ENCODE peak calls at places on chromosomes 1 and 21, in ten cellular contexts. A is PC-9; R is WTC11; S is HFF-Myc; U is left ventricle myocardium inferior; Z is upper lobe of left lung; F is CD4-positive, alpha-beta T cell; W is AG04449; Q is bronchial epithelial cell; C is breast epithelium. T is an unnamed sample.

GRCh38 chr1:246219508-246220030 is 287.5 kb downstream of the SMYD3 start:
- DNase-seq in A (no peak), R (no peak), S (peak), U (no peak), Z (no peak), F (no peak), W (no peak), Q (peak), C (no peak), T (no peak)

GRCh38 chr1:48214820-48215219 is 7.7 kb upstream of the SLC5A9 start:
- DNase-seq in A (no peak), R (no peak), S (no peak), U (no peak), Z (peak), F (no peak), W (no peak), Q (no peak), C (peak), T (no peak)

GRCh38 chr1:231828182-231828920 is 201.8 kb downstream of the DISC1 start:
- DNase-seq in A (peak), R (no peak), S (peak), U (no peak), Z (no peak), F (no peak), W (peak), Q (peak), C (no peak), T (no peak)

GRCh38 chr1:239545466-239545865 is 159.1 kb downstream of the CHRM3 start:
- DNase-seq in A (no peak), R (no peak), S (no peak), U (no peak), Z (no peak), F (no peak), W (no peak), Q (no peak), C (no peak), T (no peak)

GRCh38 chr1:245544236-245544635 is 389.5 kb downstream of the KIF26B start:
- DNase-seq in A (no peak), R (no peak), S (no peak), U (no peak), Z (no peak), F (no peak), W (no peak), Q (no peak), C (no peak), T (no peak)

GRCh38 chr1:225482489-225482950 is 54.7 kb upstream of the LBR start:
- DNase-seq in A (no peak), R (no peak), S (no peak), U (no peak), Z (peak), F (no peak), W (peak), Q (no peak), C (no peak), T (no peak)

GRCh38 chr1:63828322-63829044 is 54.7 kb downstream of the ROR1 start:
- DNase-seq in A (no peak), R (no peak), S (no peak), U (no peak), Z (no peak), F (no peak), W (no peak), Q (no peak), C (no peak), T (no peak)

GRCh38 chr1:1541956-1542765 is 1.7 kb upstream of the TMEM240 start:
- DNase-seq in A (no peak), R (no peak), S (no peak), U (no peak), Z (no peak), F (no peak), W (no peak), Q (no peak), C (no peak), T (no peak)

GRCh38 chr21:21063828-21064227 is 65.6 kb downstream of the NCAM2 start:
- DNase-seq in A (no peak), R (no peak), S (no peak), U (no peak), Z (no peak), F (no peak), W (no peak), Q (no peak), C (no peak), T (no peak)

GRCh38 chr1:64623750-64624445 is 121.0 kb upstream of the RAVER2 start:
- DNase-seq in A (peak), R (no peak), S (peak), U (no peak), Z (no peak), F (no peak), W (peak), Q (peak), C (no peak), T (no peak)

GRCh38 chr21:38847556-38847955 is 41.8 kb downstream of the ETS2 start:
- DNase-seq in A (no peak), R (no peak), S (no peak), U (no peak), Z (no peak), F (no peak), W (no peak), Q (peak), C (no peak), T (peak)

GRCh38 chr21:46065215-46065992 is 32.5 kb upstream of the COL6A2 start:
- DNase-seq in A (no peak), R (no peak), S (no peak), U (peak), Z (no peak), F (no peak), W (no peak), Q (no peak), C (peak), T (peak)

GRCh38 chr1:29156543-29157268 is 25.0 kb downstream of the SRSF4 start:
- DNase-seq in A (no peak), R (no peak), S (no peak), U (no peak), Z (no peak), F (no peak), W (no peak), Q (no peak), C (no peak), T (peak)

GRCh38 chr21:45768741-45769049 is 125.2 kb downstream of the PCBP3 start:
- DNase-seq in A (no peak), R (no peak), S (no peak), U (no peak), Z (no peak), F (no peak), W (no peak), Q (no peak), C (no peak), T (no peak)

GRCh38 chr1:32215629-32216505 is 6.3 kb downstream of the TMEM234 start:
- DNase-seq in A (peak), R (peak), S (no peak), U (peak), Z (peak), F (peak), W (no peak), Q (peak), C (peak), T (no peak)

GRCh38 chr1:185080425-185080824 is 35.1 kb downstream of the RNF2 start:
- DNase-seq in A (no peak), R (no peak), S (no peak), U (no peak), Z (no peak), F (no peak), W (no peak), Q (no peak), C (no peak), T (no peak)

GRCh38 chr1:32871364-32872188 is 864 bp upstream of the FNDC5 start:
- DNase-seq in A (no peak), R (no peak), S (no peak), U (no peak), Z (no peak), F (no peak), W (no peak), Q (no peak), C (no peak), T (no peak)

GRCh38 chr21:41767606-41768370 is 936 bp upstream of the RIPK4 start:
- DNase-seq in A (no peak), R (peak), S (no peak), U (no peak), Z (no peak), F (no peak), W (no peak), Q (peak), C (no peak), T (no peak)

GRCh38 chr1:4603317-4604110 is 50.9 kb upstream of the AJAP1 start:
- DNase-seq in A (no peak), R (no peak), S (no peak), U (no peak), Z (peak), F (no peak), W (no peak), Q (peak), C (peak), T (no peak)

GRCh38 chr1:26349196-26349885 is 4.6 kb downstream of the CRYBG2 start:
- DNase-seq in A (peak), R (no peak), S (no peak), U (no peak), Z (no peak), F (no peak), W (peak), Q (peak), C (no peak), T (no peak)

GRCh38 chr1:25486602-25487001 is 55.9 kb downstream of the MACO1 start:
- DNase-seq in A (no peak), R (no peak), S (no peak), U (no peak), Z (no peak), F (no peak), W (no peak), Q (no peak), C (no peak), T (no peak)

GRCh38 chr1:57406428-57406827 is 17.4 kb downstream of the DAB1 start:
- DNase-seq in A (no peak), R (no peak), S (no peak), U (no peak), Z (no peak), F (no peak), W (no peak), Q (no peak), C (no peak), T (no peak)

GRCh38 chr1:91799863-91800262 is 86.1 kb downstream of the TGFBR3 start:
- DNase-seq in A (no peak), R (no peak), S (no peak), U (no peak), Z (no peak), F (no peak), W (no peak), Q (no peak), C (no peak), T (no peak)

GRCh38 chr21:44298301-44298700 is 1.6 kb upstream of the PFKL start:
- DNase-seq in A (no peak), R (no peak), S (no peak), U (no peak), Z (no peak), F (no peak), W (no peak), Q (peak), C (no peak), T (no peak)
- TF ChIP-seq CTCF in A (no peak), R (no peak), S (peak), U (no peak), Z (no peak), F (no peak), W (no peak), Q (peak), C (no peak), T (no peak)

GRCh38 chr1:167791281-167792209 is 69.8 kb downstream of the MPZL1 start:
- DNase-seq in A (no peak), R (no peak), S (no peak), U (no peak), Z (no peak), F (no peak), W (peak), Q (no peak), C (no peak), T (no peak)
- TF ChIP-seq CTCF in A (no peak), R (no peak), S (no peak), U (no peak), Z (no peak), F (no peak), W (peak), Q (no peak), C (no peak), T (no peak)

GRCh38 chr1:152912471-152912870 is 4.1 kb downstream of the IVL start:
- DNase-seq in A (no peak), R (no peak), S (no peak), U (no peak), Z (no peak), F (no peak), W (no peak), Q (no peak), C (no peak), T (no peak)

GRCh38 chr1:152912900-152913299 is 4.6 kb downstream of the IVL start:
- DNase-seq in A (no peak), R (no peak), S (no peak), U (no peak), Z (peak), F (no peak), W (no peak), Q (peak), C (no peak), T (no peak)

GRCh38 chr1:152917794-152918193 is 9.4 kb downstream of the IVL start:
- DNase-seq in A (no peak), R (no peak), S (no peak), U (no peak), Z (no peak), F (no peak), W (no peak), Q (peak), C (no peak), T (no peak)
- TF ChIP-seq CTCF in A (peak), R (no peak), S (no peak), U (no peak), Z (no peak), F (no peak), W (no peak), Q (peak), C (no peak), T (peak)

DNA sequence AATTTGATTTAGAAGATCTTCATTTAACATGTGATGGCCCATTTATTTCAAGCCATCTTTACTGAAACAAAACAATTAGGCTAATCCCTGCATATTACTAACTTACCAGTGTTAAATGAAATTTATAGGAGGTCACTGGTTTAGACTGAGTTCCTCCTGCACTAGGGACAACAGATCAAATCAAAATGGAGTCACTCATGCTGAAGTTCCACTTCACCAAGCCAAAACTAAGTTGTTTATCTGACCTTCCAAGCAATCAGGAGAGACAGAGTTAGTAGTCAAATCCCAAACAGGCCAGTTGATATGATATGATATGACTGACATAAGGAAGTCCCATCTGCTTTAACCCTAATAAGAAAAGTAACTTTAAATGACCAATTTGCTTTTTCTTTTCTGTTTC is 4.8 kb downstream of the LYST start:
- DNase-seq in A (no peak), R (no peak), S (no peak), U (no peak), Z (no peak), F (no peak), W (no peak), Q (no peak), C (no peak), T (no peak)
- TF ChIP-seq CTCF in A (no peak), R (no peak), S (no peak), U (no peak), Z (no peak), F (no peak), W (no peak), Q (no peak), C (no peak), T (no peak)

DNA sequence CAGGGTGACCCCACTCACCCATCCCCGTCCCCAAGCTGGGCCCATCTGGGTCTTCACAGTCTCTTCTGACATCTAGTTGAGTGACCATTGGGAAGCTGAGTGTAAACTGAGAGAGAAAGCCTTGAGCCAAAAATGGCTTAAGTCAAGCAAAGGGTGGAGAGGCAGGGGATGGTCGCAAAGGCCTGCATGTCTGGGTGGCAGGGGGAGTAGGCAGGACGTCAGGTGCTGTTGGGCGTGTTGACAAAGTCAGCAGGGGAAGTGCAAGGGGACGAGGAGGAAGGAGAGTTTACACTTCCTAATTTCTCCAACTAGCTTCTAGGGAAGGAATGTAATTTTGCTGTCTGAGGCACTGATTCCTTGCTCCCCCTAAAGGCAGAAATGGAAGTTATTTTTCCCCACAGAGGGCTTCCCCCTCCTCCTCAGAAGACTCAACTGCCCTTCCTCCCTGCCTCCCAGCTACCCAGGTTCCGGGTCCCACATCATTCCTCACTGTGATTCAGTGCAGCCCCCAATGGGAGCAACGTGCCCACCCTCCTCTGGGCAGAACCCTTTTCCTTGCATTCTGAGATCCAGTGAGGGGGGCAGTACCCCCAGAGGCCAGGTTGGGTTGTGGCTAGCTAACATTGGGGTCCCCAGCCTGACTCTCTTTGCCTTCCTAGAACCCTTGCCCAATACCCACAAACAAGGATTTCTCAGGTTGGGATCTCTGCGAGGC is 1.2 kb upstream of the ADORA1 start:
- DNase-seq in A (no peak), R (no peak), S (no peak), U (no peak), Z (no peak), F (no peak), W (no peak), Q (peak), C (peak), T (peak)
- TF ChIP-seq CTCF in A (no peak), R (no peak), S (peak), U (peak), Z (no peak), F (no peak), W (peak), Q (peak), C (no peak), T (peak)

GRCh38 chr1:166470465-166470864 is 303.7 kb upstream of the FAM78B start:
- DNase-seq in A (no peak), R (no peak), S (no peak), U (no peak), Z (no peak), F (no peak), W (no peak), Q (no peak), C (no peak), T (no peak)

GRCh38 chr1:166471359-166471758 is 304.6 kb upstream of the FAM78B start:
- DNase-seq in A (no peak), R (no peak), S (no peak), U (no peak), Z (no peak), F (no peak), W (no peak), Q (no peak), C (no peak), T (no peak)

GRCh38 chr1:166464333-166464732 is 297.5 kb upstream of the FAM78B start:
- DNase-seq in A (no peak), R (no peak), S (no peak), U (no peak), Z (no peak), F (no peak), W (no peak), Q (no peak), C (no peak), T (no peak)

GRCh38 chr1:166470057-166470456 is 303.3 kb upstream of the FAM78B start:
- DNase-seq in A (no peak), R (no peak), S (no peak), U (no peak), Z (no peak), F (no peak), W (no peak), Q (no peak), C (no peak), T (no peak)
- TF ChIP-seq CTCF in A (no peak), R (no peak), S (no peak), U (no peak), Z (no peak), F (no peak), W (no peak), Q (no peak), C (no peak), T (no peak)